ENCODE peak calls at places on chromosomes 3 and 15, in nine cellular contexts. X is esophagus muscularis mucosa; J is lower lobe of right lung; Y is sigmoid colon; G is EL; C is mucosa of descending colon; W is activated effector memory CD4-positive, alpha-beta T cell treated with Interleukin-2 at 50 U/mL for 16 hours; F is GM12865; I is C1 segment of cervical spinal cord. P is an unnamed sample.

GRCh38 chr15:58433597-58434333 is 2.0 kb downstream of the LIPC start:
- DNase-seq in X (no peak), J (no peak), Y (no peak), G (no peak), C (no peak), W (no peak), F (no peak), I (no peak), P (no peak)

GRCh38 chr15:90234519-90234988 is 545 bp downstream of the GDPGP1 start:
- DNase-seq in X (no peak), J (no peak), Y (no peak), G (peak), C (no peak), W (no peak), F (no peak), I (no peak), P (no peak)

GRCh38 chr3:172153335-172153861 is 114.0 kb downstream of the FNDC3B start:
- DNase-seq in X (peak), J (peak), Y (peak), G (peak), C (peak), W (peak), F (no peak), I (no peak), P (peak)

GRCh38 chr3:40602778-40603385 is 78.1 kb downstream of the ZNF621 start:
- DNase-seq in X (no peak), J (no peak), Y (no peak), G (no peak), C (no peak), W (no peak), F (no peak), I (no peak), P (no peak)

GRCh38 chr3:172512363-172512762 is 10.9 kb downstream of the TNFSF10 start:
- DNase-seq in X (no peak), J (peak), Y (peak), G (no peak), C (peak), W (no peak), F (peak), I (no peak), P (peak)

GRCh38 chr3:73470851-73471250 is 153.9 kb downstream of the PDZRN3 start:
- DNase-seq in X (no peak), J (no peak), Y (no peak), G (no peak), C (no peak), W (no peak), F (no peak), I (no peak), P (no peak)

GRCh38 chr3:187742351-187743171 is 2.7 kb downstream of the BCL6 start:
- DNase-seq in X (no peak), J (peak), Y (no peak), G (peak), C (peak), W (peak), F (no peak), I (no peak), P (no peak)

GRCh38 chr3:58414538-58415197 is 19.0 kb downstream of the PDHB start:
- DNase-seq in X (no peak), J (no peak), Y (peak), G (peak), C (peak), W (no peak), F (peak), I (no peak), P (no peak)

GRCh38 chr3:97684490-97684889 is 80.1 kb upstream of the ARL6 start:
- DNase-seq in X (no peak), J (no peak), Y (no peak), G (no peak), C (no peak), W (no peak), F (no peak), I (no peak), P (no peak)

GRCh38 chr3:117016359-117016758 is 306.8 kb downstream of the TUSC7 start:
- DNase-seq in X (no peak), J (no peak), Y (no peak), G (no peak), C (no peak), W (no peak), F (no peak), I (no peak), P (no peak)